ENCODE peak calls at places on chromosomes 4 and X, in seven cellular contexts. A, Z, N, S, H, Q and X are unnamed samples. For H3K4me1, the result is how much of the 10 kb centered on the place peaks cover.

GRCh38 chr4:155077860-155078259 is 130.6 kb upstream of the NPY2R start:
- DNase-seq in A (no peak), Z (no peak), N (no peak), S (no peak), H (no peak), Q (no peak), X (no peak)

GRCh38 chrX:38627683-38628082 is 66.3 kb downstream of the TSPAN7 start:
- DNase-seq in A (no peak), Z (no peak), N (peak), S (no peak), H (no peak), Q (peak), X (peak)

GRCh38 chrX:16451331-16451730 is 198.6 kb upstream of the S100G start:
- DNase-seq in A (no peak), Z (no peak), N (no peak), S (no peak), H (no peak), Q (peak), X (no peak)

GRCh38 chr4:23805381-23805780 is 84.5 kb downstream of the PPARGC1A start:
- DNase-seq in A (no peak), Z (no peak), N (no peak), S (no peak), H (no peak), Q (no peak), X (no peak)

GRCh38 chr4:23324291-23324690 is 565.6 kb downstream of the PPARGC1A start:
- DNase-seq in A (peak), Z (no peak), N (no peak), S (no peak), H (no peak), Q (no peak), X (no peak)

GRCh38 chr4:82652062-82652461 is 90.3 kb upstream of the TMEM150C start:
- DNase-seq in A (no peak), Z (no peak), N (peak), S (no peak), H (no peak), Q (no peak), X (no peak)

GRCh38 chr4:185538806-185539205 is 3.5 kb upstream of the PDLIM3 start:
- DNase-seq in A (no peak), Z (no peak), N (no peak), S (no peak), H (no peak), Q (no peak), X (no peak)

GRCh38 chr4:81594495-81595169 is 122.9 kb upstream of the RASGEF1B start:
- DNase-seq in A (no peak), Z (no peak), N (no peak), S (no peak), H (no peak), Q (no peak), X (no peak)

GRCh38 chrX:113800955-113801354 is 782.9 kb upstream of the HTR2C start:
- DNase-seq in A (no peak), Z (no peak), N (no peak), S (no peak), H (no peak), Q (no peak), X (no peak)

GRCh38 chrX:48720580-48721240 is 24.2 kb downstream of the SUV39H1 start:
- DNase-seq in A (no peak), Z (no peak), N (no peak), S (no peak), H (no peak), Q (no peak), X (no peak)

GRCh38 chr4:40212674-40213504 is 16.1 kb downstream of the RHOH start:
- DNase-seq in A (no peak), Z (no peak), N (no peak), S (no peak), H (no peak), Q (no peak), X (no peak)

GRCh38 chrX:17464196-17464595 is 89.2 kb downstream of the NHS start:
- DNase-seq in A (no peak), Z (no peak), N (no peak), S (no peak), H (no peak), Q (no peak), X (no peak)

GRCh38 chr4:173793937-173794510 is 264.0 kb upstream of the HAND2 start:
- DNase-seq in A (no peak), Z (no peak), N (no peak), S (no peak), H (no peak), Q (no peak), X (no peak)

GRCh38 chr4:119682080-119682479 is 53.5 kb upstream of the PDE5A start:
- DNase-seq in A (no peak), Z (no peak), N (no peak), S (no peak), H (no peak), Q (no peak), X (no peak)

GRCh38 chrX:39242187-39242586 is 440.9 kb downstream of the MID1IP1 start:
- DNase-seq in A (no peak), Z (no peak), N (peak), S (peak), H (no peak), Q (peak), X (peak)

GRCh38 chrX:40550069-40550468 is 30.7 kb upstream of the ATP6AP2 start:
- DNase-seq in A (no peak), Z (no peak), N (peak), S (no peak), H (no peak), Q (no peak), X (no peak)

GRCh38 chr4:152014280-152014679 is 253.5 kb upstream of the GATB start:
- DNase-seq in A (no peak), Z (no peak), N (no peak), S (no peak), H (no peak), Q (no peak), X (peak)

GRCh38 chrX:16516473-16516872 is 133.5 kb upstream of the S100G start:
- DNase-seq in A (no peak), Z (no peak), N (no peak), S (no peak), H (no peak), Q (no peak), X (no peak)

GRCh38 chrX:34559325-34559724 is 97.8 kb downstream of the TMEM47 start:
- DNase-seq in A (peak), Z (no peak), N (no peak), S (no peak), H (no peak), Q (peak), X (no peak)

GRCh38 chrX:150219374-150220185 is 143.5 kb upstream of the MAMLD1 start:
- DNase-seq in A (no peak), Z (no peak), N (no peak), S (no peak), H (no peak), Q (no peak), X (no peak)

GRCh38 chrX:3659761-3660160 is 53.7 kb downstream of the PRKX start:
- DNase-seq in A (no peak), Z (no peak), N (no peak), S (no peak), H (no peak), Q (no peak), X (no peak)

GRCh38 chr4:14994242-14994641 is 8.0 kb upstream of the CPEB2 start:
- DNase-seq in A (peak), Z (no peak), N (peak), S (no peak), H (no peak), Q (no peak), X (no peak)

GRCh38 chr4:40481977-40482376 is 146.8 kb downstream of the CHRNA9 start:
- DNase-seq in A (no peak), Z (no peak), N (no peak), S (no peak), H (no peak), Q (no peak), X (no peak)

GRCh38 chr4:173121044-173121685 is 47.4 kb upstream of the GALNT7 start:
- DNase-seq in A (peak), Z (no peak), N (peak), S (peak), H (no peak), Q (peak), X (peak)

GRCh38 chr4:120870279-120870673 is 52.2 kb downstream of the PRDM5 start:
- DNase-seq in A (no peak), Z (no peak), N (no peak), S (no peak), H (no peak), Q (no peak), X (no peak)

GRCh38 chr4:165994706-165995105 is 121.7 kb downstream of the TLL1 start:
- DNase-seq in A (no peak), Z (no peak), N (no peak), S (no peak), H (no peak), Q (peak), X (no peak)

GRCh38 chr4:165700855-165701254 is 172.2 kb upstream of the TLL1 start:
- DNase-seq in A (no peak), Z (no peak), N (no peak), S (no peak), H (no peak), Q (no peak), X (no peak)

GRCh38 chrX:13684361-13684760 is 4.6 kb upstream of the RAB9A start:
- DNase-seq in A (no peak), Z (no peak), N (no peak), S (no peak), H (no peak), Q (no peak), X (no peak)

GRCh38 chr4:13642163-13642562 is 14.6 kb upstream of the BOD1L1 start:
- DNase-seq in A (no peak), Z (no peak), N (no peak), S (no peak), H (no peak), Q (no peak), X (no peak)

GRCh38 chr4:76752911-76753494 is 144.9 kb downstream of the SOWAHB start:
- DNase-seq in A (peak), Z (no peak), N (no peak), S (no peak), H (no peak), Q (peak), X (no peak)

GRCh38 chr4:142614621-142615323 is 231.3 kb downstream of the INPP4B start:
- DNase-seq in A (peak), Z (no peak), N (no peak), S (no peak), H (no peak), Q (no peak), X (no peak)

GRCh38 chr4:76178296-76178695 is 30.1 kb upstream of the NUP54 start:
- DNase-seq in A (no peak), Z (no peak), N (no peak), S (no peak), H (no peak), Q (no peak), X (no peak)

GRCh38 chrX:39398973-39399268 is 597.7 kb downstream of the MID1IP1 start:
- DNase-seq in A (peak), Z (no peak), N (no peak), S (no peak), H (peak), Q (no peak), X (no peak)

GRCh38 chrX:50648151-50648550 is 165.8 kb downstream of the SHROOM4 start:
- DNase-seq in A (peak), Z (no peak), N (no peak), S (no peak), H (no peak), Q (no peak), X (no peak)

GRCh38 chr4:27000820-27001219 is 140.2 kb downstream of the STIM2 start:
- DNase-seq in A (no peak), Z (no peak), N (no peak), S (no peak), H (no peak), Q (no peak), X (no peak)

GRCh38 chrX:136210806-136211205 is 40.4 kb downstream of the MAP7D3 start:
- DNase-seq in A (no peak), Z (no peak), N (no peak), S (no peak), H (no peak), Q (no peak), X (no peak)
- H3K4me1 ChIP-seq in A (under half), Z (under half), N (under half), S (under half), H (under half), Q (under half), X (under half)

GRCh38 chrX:25068340-25068739 is 52.6 kb upstream of the ARX start:
- DNase-seq in A (no peak), Z (no peak), N (no peak), S (no peak), H (no peak), Q (no peak), X (no peak)

GRCh38 chrX:25070038-25070437 is 54.3 kb upstream of the ARX start:
- DNase-seq in A (no peak), Z (no peak), N (no peak), S (no peak), H (no peak), Q (no peak), X (no peak)

GRCh38 chrX:25072247-25072646 is 56.5 kb upstream of the ARX start:
- DNase-seq in A (no peak), Z (no peak), N (no peak), S (no peak), H (no peak), Q (no peak), X (no peak)

GRCh38 chrX:25067271-25068172 is 51.8 kb upstream of the ARX start:
- DNase-seq in A (no peak), Z (no peak), N (no peak), S (no peak), H (no peak), Q (no peak), X (no peak)

GRCh38 chrX:25069209-25069608 is 53.4 kb upstream of the ARX start:
- DNase-seq in A (no peak), Z (no peak), N (no peak), S (no peak), H (no peak), Q (no peak), X (no peak)
- H3K4me1 ChIP-seq in A (under half), Z (under half), N (under half), S (under half), H (under half), Q (under half), X (under half)

GRCh38 chr4:104015680-104016079 is 295.9 kb upstream of the TACR3 start:
- DNase-seq in A (no peak), Z (no peak), N (peak), S (no peak), H (no peak), Q (peak), X (no peak)
- H3K4me1 ChIP-seq in A (under half), Z (under half), N (under half), S (under half), H (under half), Q (under half), X (under half)

GRCh38 chr4:6857009-6857882 is 52.4 kb upstream of the TBC1D14 start:
- DNase-seq in A (no peak), Z (no peak), N (no peak), S (no peak), H (no peak), Q (no peak), X (no peak)

GRCh38 chr4:6859543-6859942 is 50.1 kb upstream of the TBC1D14 start:
- DNase-seq in A (no peak), Z (no peak), N (no peak), S (no peak), H (no peak), Q (no peak), X (no peak)

GRCh38 chr4:6855692-6856297 is 53.8 kb upstream of the TBC1D14 start:
- DNase-seq in A (no peak), Z (no peak), N (no peak), S (no peak), H (no peak), Q (peak), X (no peak)

GRCh38 chr4:6856391-6856790 is 53.2 kb upstream of the TBC1D14 start:
- DNase-seq in A (no peak), Z (no peak), N (no peak), S (no peak), H (no peak), Q (no peak), X (no peak)

DNA sequence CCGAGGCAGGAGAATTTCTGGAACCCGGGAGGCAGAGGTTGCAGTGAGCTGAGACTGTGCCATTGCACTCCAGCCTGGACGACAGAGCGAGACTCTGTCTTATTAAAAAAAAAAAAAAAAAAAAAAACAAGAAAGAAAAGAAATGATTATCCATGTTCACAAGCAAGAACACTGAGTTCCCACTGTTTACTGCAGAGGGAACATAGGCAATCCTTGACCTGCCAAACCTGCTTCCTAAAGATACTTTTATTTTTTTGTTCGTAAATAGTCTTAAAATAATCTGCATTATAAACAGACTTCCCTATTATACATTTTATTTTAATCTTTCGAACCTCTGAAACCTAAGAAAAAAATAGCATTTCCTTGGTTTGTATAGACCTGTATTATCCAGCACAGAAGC is 50.6 kb upstream of the TBC1D14 start:
- DNase-seq in A (no peak), Z (no peak), N (no peak), S (no peak), H (no peak), Q (no peak), X (no peak)
- H3K4me1 ChIP-seq in A (under half), Z (under half), N (under half), S (under half), H (under half), Q (under half), X (under half)

DNA sequence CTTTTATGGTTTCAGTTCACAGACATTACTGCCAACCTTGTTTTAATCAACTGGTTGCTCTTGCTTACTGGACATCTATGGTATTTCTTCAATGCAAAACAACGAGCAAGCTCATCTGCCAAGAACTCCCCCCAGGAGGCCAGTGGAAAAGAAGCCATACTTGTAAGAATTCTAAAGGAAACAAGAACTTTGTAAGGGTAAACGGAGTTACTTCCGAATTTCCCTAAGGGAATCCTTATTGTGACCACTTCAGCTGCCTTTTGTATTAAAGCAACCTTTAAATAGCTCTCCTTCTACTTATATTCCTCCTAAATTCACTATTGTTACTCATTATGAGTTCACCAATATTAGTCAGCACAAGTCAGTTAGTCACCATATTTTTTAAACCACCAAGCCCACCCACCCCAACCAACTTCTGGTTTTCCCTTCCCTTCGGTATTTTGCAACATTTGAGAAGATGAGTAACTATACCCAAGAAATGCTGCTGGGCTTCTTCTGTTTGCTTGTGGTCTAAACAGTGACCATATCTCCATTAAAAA is 602.8 kb upstream of the DIPK2B start:
- DNase-seq in A (peak), Z (no peak), N (peak), S (no peak), H (no peak), Q (no peak), X (no peak)
- H3K4me1 ChIP-seq in A (under half), Z (under half), N (under half), S (under half), H (under half), Q (under half), X (under half)